ENCODE peak calls at places on chromosome 4, in ten cellular contexts. N, M, V, P, Y, A, E, Z, O and W are unnamed samples.

GRCh38 chr4:96052827-96053226 is 212.9 kb downstream of the PDHA2 start:
- DNase-seq in P (no peak), Z (no peak), O (no peak), V (no peak), M (no peak), N (peak; percentile 13), Y (no peak), A (no peak), E (no peak), W (no peak)

GRCh38 chr4:12389604-12390003 is 960.9 kb upstream of the HS3ST1 start:
- DNase-seq in M (no peak), Y (no peak), E (no peak), A (no peak), V (no peak), O (no peak), N (no peak), P (no peak), Z (no peak), W (no peak)

GRCh38 chr4:25424539-25425228 is 47.6 kb downstream of the ANAPC4 start:
- DNase-seq in V (no peak), A (no peak), M (no peak), Y (no peak), N (no peak), O (peak; percentile 39), Z (peak; percentile 60), E (no peak), P (no peak), W (no peak)

GRCh38 chr4:142352682-142353081 is 493.4 kb downstream of the INPP4B start:
- DNase-seq in P (no peak), N (peak; percentile 30), V (no peak), Y (no peak), O (no peak), A (no peak), M (no peak), Z (no peak), E (no peak), W (no peak)

GRCh38 chr4:120228086-120228485 is 161.4 kb upstream of the MAD2L1 start:
- DNase-seq in O (no peak), N (no peak), P (no peak), M (no peak), Z (no peak), Y (no peak), E (no peak), V (no peak), A (no peak), W (no peak)

GRCh38 chr4:114318309-114318708 is 280.3 kb upstream of the UGT8 start:
- DNase-seq in N (no peak), M (no peak), O (no peak), P (no peak), E (peak; percentile 15), Y (no peak), V (no peak), Z (no peak), A (no peak), W (peak; percentile 48)

GRCh38 chr4:188295899-188296298 is 156.7 kb downstream of the TRIML1 start:
- DNase-seq in N (no peak), E (no peak), Z (no peak), M (no peak), O (no peak), Y (no peak), A (no peak), P (no peak), V (no peak), W (no peak)

GRCh38 chr4:169968999-169969398 is 57.2 kb downstream of the MFAP3L start:
- DNase-seq in Y (no peak), O (no peak), E (peak; percentile 93), Z (no peak), P (no peak), A (no peak), V (no peak), M (no peak), N (no peak), W (no peak)

GRCh38 chr4:69025999-69026387 is 70.3 kb upstream of the UGT2B7 start:
- DNase-seq in P (no peak), Z (no peak), V (no peak), M (no peak), E (no peak), O (no peak), N (no peak), Y (no peak), A (no peak), W (no peak)

DNA sequence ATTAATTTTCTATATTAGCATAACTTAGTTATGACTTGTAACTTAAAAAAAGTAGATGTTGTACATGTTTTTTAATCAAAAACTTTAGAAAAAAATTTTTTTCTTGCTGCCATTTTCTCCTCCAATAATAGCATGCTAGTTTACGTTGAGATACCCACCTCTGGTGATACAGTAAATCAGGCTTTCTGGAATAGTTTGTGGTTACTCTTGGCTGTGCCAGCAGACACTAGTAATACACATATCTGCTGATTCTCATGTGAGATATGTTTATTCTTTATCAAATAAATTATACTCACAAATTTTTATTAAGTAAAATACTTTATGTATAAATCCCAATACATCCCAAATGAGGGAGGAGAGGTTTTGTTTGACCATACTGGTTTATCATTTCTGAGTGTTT is 117.3 kb downstream of the KLHL8 start:
- DNase-seq in V (no peak), A (no peak), O (no peak), N (no peak), P (no peak), M (no peak), E (peak; percentile 51), Z (no peak), Y (no peak), W (no peak)
- H3K27ac ChIP-seq in V (no peak overlapping the region), A (peak overlapping the region; percentile 79), O (no peak overlapping the region), N (peak overlapping the region; percentile 96), P (no peak overlapping the region), M (peak overlapping the region; percentile 79), E (peak overlapping the region; percentile 89), Z (peak overlapping the region; percentile 59), Y (no peak overlapping the region), W (no peak overlapping the region)

DNA sequence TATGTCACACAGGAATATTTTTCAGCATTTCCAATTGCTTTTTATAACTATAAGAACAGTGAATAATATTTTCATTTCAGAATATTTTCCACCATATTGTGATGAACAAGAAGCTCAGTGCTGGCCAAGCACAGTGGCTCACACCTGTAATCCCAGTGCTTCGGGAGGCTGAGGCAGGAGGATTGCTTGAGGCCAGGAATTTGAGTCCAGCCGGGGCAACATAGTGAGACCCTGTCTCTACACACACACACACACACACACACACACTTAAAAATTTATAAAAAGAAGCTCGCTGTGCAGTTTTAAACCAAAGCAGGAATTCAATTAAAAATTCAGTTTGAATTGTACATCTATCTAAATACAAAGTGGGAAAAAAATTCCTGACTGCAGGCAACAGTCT is 3.2 kb downstream of the ZFYVE28 start:
- DNase-seq in M (no peak), V (no peak), N (no peak), A (no peak), Y (no peak), Z (no peak), P (no peak), O (no peak), E (no peak), W (no peak)
- H3K27ac ChIP-seq in M (no peak overlapping the region), V (no peak overlapping the region), N (peak overlapping the region; percentile 9), A (no peak overlapping the region), Y (no peak overlapping the region), Z (no peak overlapping the region), P (no peak overlapping the region), O (no peak overlapping the region), E (no peak overlapping the region), W (no peak overlapping the region)

DNA sequence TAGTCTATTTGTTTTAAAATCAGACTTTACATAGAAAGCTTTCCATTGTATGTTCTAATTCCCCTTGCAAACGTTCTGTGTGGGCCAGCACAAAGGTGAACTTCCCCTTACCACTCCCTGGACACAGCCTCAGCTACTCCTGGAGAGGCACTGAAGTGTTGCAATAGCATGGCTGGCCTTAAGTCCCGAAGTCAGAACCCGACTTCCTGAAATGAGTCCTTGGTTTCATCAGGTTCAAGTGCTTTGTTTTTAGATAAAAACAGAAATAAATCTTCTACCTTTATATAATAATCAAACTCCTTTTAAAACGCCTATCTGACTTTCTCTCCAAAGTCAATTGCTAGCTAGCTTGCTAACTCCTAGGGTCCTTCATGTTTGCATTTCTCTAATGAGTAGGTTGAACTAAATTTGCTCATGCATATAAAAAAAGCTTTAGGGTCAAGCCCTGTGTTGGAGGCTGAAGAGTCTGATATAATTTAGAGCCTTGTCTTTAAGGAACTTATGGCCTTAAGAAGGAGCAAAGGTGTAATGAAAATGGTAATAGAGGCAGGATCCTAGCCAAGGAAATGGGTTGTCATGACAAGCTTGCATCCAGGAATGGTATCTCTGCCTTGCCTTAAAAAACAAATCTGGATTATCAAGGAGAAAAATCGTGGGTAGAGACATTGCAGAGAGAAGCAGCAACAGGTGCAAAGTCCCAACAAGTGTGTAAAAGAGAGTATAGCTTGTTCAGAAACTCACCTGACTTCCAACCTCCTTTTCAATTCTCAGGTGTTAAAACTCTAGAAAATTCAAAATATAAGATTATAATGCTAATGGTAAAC is 9.1 kb downstream of the BMP3 start:
- DNase-seq in N (no peak), E (no peak), M (no peak), Z (no peak), A (no peak), V (no peak), P (no peak), Y (peak; percentile 11), O (peak; percentile 63), W (no peak)
- H3K27ac ChIP-seq in N (no peak overlapping the region), E (no peak overlapping the region), M (no peak overlapping the region), Z (no peak overlapping the region), A (no peak overlapping the region), V (no peak overlapping the region), P (no peak overlapping the region), Y (no peak overlapping the region), O (no peak overlapping the region), W (no peak overlapping the region)

GRCh38 chr4:173057906-173058305 is 110.7 kb upstream of the GALNT7 start:
- DNase-seq in Y (no peak), V (no peak), P (no peak), M (no peak), E (peak; percentile 55), A (no peak), Z (no peak), O (no peak), N (peak; percentile 74), W (no peak)
- H3K27ac ChIP-seq in Y (no peak overlapping the region), V (no peak overlapping the region), P (no peak overlapping the region), M (peak overlapping the region; percentile 59), E (no peak overlapping the region), A (no peak overlapping the region), Z (peak overlapping the region; percentile 50), O (no peak overlapping the region), N (peak overlapping the region; percentile 74), W (no peak overlapping the region)